ENCODE peak calls at places on chromosomes 4 and X, in six cellular contexts. K is stimulated activated CD4-positive, alpha-beta T cell treated with anti-CD3 and anti-CD28 coated beads, Interleukin-4, amount 100 ng/mL, for 48 hours; O is HuH-7; A is CD8-positive, alpha-beta memory T cell; D is NCI-H2029; Y is tibial artery. P is an unnamed sample.

GRCh38 chrX:55056820-55057690 is 17.8 kb upstream of the PAGE2B start:
- DNase-seq in A (peak; percentile 68), D (no peak), O (no peak), Y (no peak), K (no peak), P (no peak)

GRCh38 chrX:9429767-9430166 is 35.1 kb upstream of the TBL1X start:
- DNase-seq in K (no peak), D (peak; percentile 40), A (no peak), Y (no peak), O (no peak), P (no peak)

GRCh38 chr4:30860983-30861382 is 140.8 kb downstream of the PCDH7 start:
- DNase-seq in Y (no peak), K (no peak), D (no peak), A (no peak), O (no peak), P (no peak)

GRCh38 chr4:40553995-40554394 is 75.7 kb downstream of the RBM47 start:
- DNase-seq in D (no peak), Y (peak; percentile 27), K (no peak), O (no peak), A (no peak), P (no peak)

GRCh38 chrX:40127052-40127451 is 29.3 kb upstream of the BCOR start:
- DNase-seq in A (no peak), K (no peak), D (no peak), O (no peak), Y (no peak), P (no peak)

GRCh38 chr4:108834167-108834566 is 71.3 kb upstream of the ETNPPL start:
- DNase-seq in K (no peak), D (no peak), Y (no peak), O (no peak), A (no peak), P (no peak)

GRCh38 chr4:2745981-2746806 is 9.9 kb downstream of the TNIP2 start:
- DNase-seq in O (no peak), Y (peak; percentile 56), D (no peak), A (peak; percentile 93), K (peak; percentile 80), P (no peak)

GRCh38 chrX:151973851-151974335 is 583 bp downstream of the GABRE start:
- DNase-seq in A (no peak), O (no peak), K (no peak), D (no peak), Y (peak; percentile 39), P (no peak)

GRCh38 chr4:74206088-74206826 is 48.3 kb downstream of the MTHFD2L start:
- DNase-seq in O (no peak), K (no peak), A (no peak), Y (no peak), D (no peak), P (peak; percentile 51)

GRCh38 chr4:25060586-25061340 is 30.0 kb upstream of the LGI2 start:
- DNase-seq in D (no peak), Y (no peak), K (no peak), O (no peak), A (no peak), P (no peak)

GRCh38 chr4:37995981-37996770 is 36.0 kb downstream of the PTTG2 start:
- DNase-seq in D (no peak), O (no peak), Y (no peak), K (no peak), A (no peak), P (no peak)

GRCh38 chr4:158164849-158165248 is 8.0 kb downstream of the GASK1B start:
- DNase-seq in D (no peak), A (no peak), K (no peak), O (no peak), Y (no peak), P (no peak)

GRCh38 chr4:159006202-159006601 is 96.7 kb upstream of the RAPGEF2 start:
- DNase-seq in K (no peak), D (no peak), Y (no peak), O (peak; percentile 23), A (no peak), P (peak; percentile 69)

GRCh38 chr4:105092356-105092755 is 54.3 kb upstream of the TET2 start:
- DNase-seq in K (no peak), O (no peak), A (no peak), D (peak; percentile 6), Y (no peak), P (no peak)

GRCh38 chrX:100710816-100711215 is 21.1 kb downstream of the SYTL4 start:
- DNase-seq in K (no peak), D (no peak), Y (no peak), O (no peak), A (no peak), P (no peak)

GRCh38 chr4:71186566-71187398 is 152.0 kb upstream of the SLC4A4 start:
- DNase-seq in K (peak; percentile 1), D (peak; percentile 24), O (peak; percentile 23), A (peak; percentile 66), Y (peak; percentile 30), P (no peak)

GRCh38 chr4:30821891-30822612 is 101.9 kb downstream of the PCDH7 start:
- DNase-seq in A (no peak), Y (no peak), O (no peak), K (no peak), D (no peak), P (no peak)

GRCh38 chrX:13078739-13079444 is 34.5 kb upstream of the FAM9C start:
- DNase-seq in A (no peak), K (no peak), O (no peak), Y (peak; percentile 53), D (no peak), P (no peak)

GRCh38 chr4:2497324-2497723 is 28.4 kb downstream of the RNF4 start:
- DNase-seq in D (no peak), Y (no peak), O (no peak), A (no peak), K (no peak), P (no peak)

GRCh38 chr4:48693856-48694574 is 86.1 kb downstream of the FRYL start:
- DNase-seq in D (no peak), Y (no peak), A (no peak), K (no peak), O (no peak), P (no peak)

GRCh38 chr4:47899639-47900038 is 14.7 kb downstream of the NFXL1 start:
- DNase-seq in O (no peak), Y (no peak), A (no peak), D (no peak), K (no peak), P (no peak)

GRCh38 chrX:49165901-49166881 is 3.6 kb downstream of the MAGIX start:
- DNase-seq in K (peak; percentile 49), D (peak; percentile 81), A (peak; percentile 86), O (no peak), Y (peak; percentile 74), P (no peak)

GRCh38 chr4:8404791-8405515 is 35.6 kb downstream of the ACOX3 start:
- DNase-seq in D (no peak), A (no peak), K (no peak), Y (no peak), O (no peak), P (no peak)

GRCh38 chrX:50697691-50698090 is 116.3 kb downstream of the SHROOM4 start:
- DNase-seq in O (no peak), Y (no peak), A (no peak), K (no peak), D (no peak), P (no peak)

GRCh38 chrX:24902808-24903207 is 113.0 kb downstream of the ARX start:
- DNase-seq in K (no peak), Y (no peak), D (no peak), O (no peak), A (no peak), P (no peak)

GRCh38 chrX:153634832-153635231 is 12.2 kb upstream of the DUSP9 start:
- DNase-seq in K (no peak), D (no peak), A (no peak), Y (no peak), O (no peak), P (no peak)

GRCh38 chrX:149540133-149540620 is 635 bp upstream of the EOLA1 start:
- DNase-seq in A (peak; percentile 95), K (peak; percentile 87), Y (peak; percentile 93), O (peak; percentile 61), D (peak; percentile 88), P (peak; percentile 84)

GRCh38 chr4:110778526-110778925 is 155.6 kb upstream of the PITX2 start:
- DNase-seq in A (no peak), D (no peak), O (no peak), Y (no peak), K (no peak), P (no peak)

GRCh38 chr4:3213661-3214250 is 35.2 kb upstream of the MSANTD1 start:
- DNase-seq in A (peak; percentile 38), O (no peak), Y (no peak), K (no peak), D (no peak), P (peak; percentile 4)

GRCh38 chrX:27675493-27675892 is 85.3 kb downstream of the DCAF8L2 start:
- DNase-seq in A (no peak), Y (no peak), D (no peak), K (no peak), O (no peak), P (no peak)

GRCh38 chrX:52271212-52271611 is 86.5 kb downstream of the MAGED4 start:
- DNase-seq in D (no peak), Y (no peak), A (no peak), O (no peak), K (no peak), P (no peak)

GRCh38 chr4:77120888-77121508 is 36.0 kb upstream of the CCNG2 start:
- DNase-seq in Y (no peak), D (no peak), A (no peak), O (peak; percentile 14), K (no peak), P (peak; percentile 12)

GRCh38 chr4:11546391-11547160 is 117.9 kb upstream of the HS3ST1 start:
- DNase-seq in D (no peak), K (no peak), Y (no peak), O (no peak), A (no peak), P (no peak)

GRCh38 chrX:155718964-155719586 is 106.3 kb upstream of the TMLHE start:
- DNase-seq in A (no peak), Y (no peak), O (no peak), D (no peak), K (no peak), P (no peak)

GRCh38 chr4:37244583-37245390 is at the start of gene NWD2:
- DNase-seq in A (no peak), K (no peak), D (no peak), O (no peak), Y (no peak), P (peak; percentile 35)

GRCh38 chrX:40096395-40097091 is 1.2 kb downstream of the BCOR start:
- DNase-seq in K (no peak), D (no peak), A (peak; percentile 86), Y (no peak), O (no peak), P (peak; percentile 14)

P was measured in Caco-2.